ENCODE peak calls at places on chromosomes 11 and 22, in seven cellular contexts. A, H, U, V, L, M and R are unnamed samples. For H3K4me1, the result is how much of the 10 kb centered on the place peaks cover.

GRCh38 chr11:100562102-100562501 is 125.0 kb upstream of the ARHGAP42 start:
- DNase-seq in M (no peak), V (no peak), H (no peak), U (no peak), A (no peak), L (no peak), R (no peak)

GRCh38 chr11:134558916-134559616 is 147.0 kb upstream of the B3GAT1 start:
- DNase-seq in L (no peak), A (no peak), V (peak), M (no peak), U (no peak), H (no peak), R (no peak)

GRCh38 chr11:44229664-44230063 is 80.3 kb downstream of the ALX4 start:
- DNase-seq in V (no peak), U (no peak), A (no peak), H (no peak), M (no peak), L (no peak), R (no peak)

GRCh38 chr22:40714514-40714966 is 35.3 kb downstream of the MCHR1 start:
- DNase-seq in U (peak), H (no peak), A (no peak), V (no peak), M (no peak), L (no peak), R (no peak)

GRCh38 chr11:65301491-65302329 is 13.0 kb upstream of the CDC42EP2 start:
- DNase-seq in H (no peak), V (peak), A (peak), L (no peak), M (no peak), U (no peak), R (no peak)

GRCh38 chr11:47499614-47500013 is 50.7 kb upstream of the RAPSN start:
- DNase-seq in A (no peak), L (no peak), M (no peak), H (no peak), V (no peak), U (no peak), R (no peak)

GRCh38 chr11:65766535-65766934 is 14.2 kb downstream of the AP5B1 start:
- DNase-seq in L (no peak), M (no peak), A (no peak), U (no peak), V (no peak), H (no peak), R (no peak)

GRCh38 chr11:10289765-10290420 is 4.1 kb downstream of the SBF2 start:
- DNase-seq in L (no peak), H (no peak), A (no peak), V (no peak), M (no peak), U (no peak), R (no peak)

GRCh38 chr11:65298655-65299179 is 15.9 kb upstream of the CDC42EP2 start:
- DNase-seq in A (no peak), M (no peak), H (no peak), U (no peak), L (no peak), V (no peak), R (no peak)

GRCh38 chr22:43841742-43842141 is 20.6 kb downstream of the SULT4A1 start:
- DNase-seq in L (no peak), U (no peak), V (no peak), A (no peak), M (no peak), H (no peak), R (no peak)

GRCh38 chr11:125451400-125452124 is 44.5 kb downstream of the FEZ1 start:
- DNase-seq in M (no peak), V (peak), L (no peak), H (no peak), U (no peak), A (peak), R (peak)

DNA sequence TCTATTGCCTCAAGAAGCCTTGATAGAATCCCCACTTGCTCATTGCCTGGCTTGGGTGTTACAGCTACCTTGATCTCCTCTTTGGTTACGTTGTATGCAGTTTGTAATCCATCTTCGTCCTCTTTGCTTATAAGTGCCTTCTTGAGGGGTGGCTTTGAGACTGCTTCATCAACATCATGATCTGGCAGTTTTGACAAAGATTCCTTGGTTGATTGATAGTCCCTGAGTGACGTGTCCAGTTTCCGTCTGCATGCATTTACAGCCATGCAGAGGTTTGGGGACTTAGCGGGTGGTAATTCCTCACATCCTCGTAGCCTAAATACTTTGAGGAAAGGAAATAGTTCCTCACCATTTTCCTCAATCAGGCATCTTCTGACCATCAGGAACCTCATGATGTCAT is 23.1 kb downstream of the NEU3 start:
- DNase-seq in M (no peak), V (no peak), A (no peak), U (no peak), H (no peak), L (no peak), R (no peak)
- TF ChIP-seq YY1 in M (no peak), V (no peak), A (no peak), U (no peak), H (no peak), L (no peak), R (no peak)

GRCh38 chr11:35112846-35113105 is 26.2 kb upstream of the CD44 start:
- DNase-seq in U (no peak), L (no peak), M (no peak), H (no peak), A (no peak), V (no peak), R (no peak)

GRCh38 chr11:35109827-35110226 is 29.1 kb upstream of the CD44 start:
- DNase-seq in U (no peak), V (no peak), M (no peak), H (no peak), A (no peak), L (no peak), R (no peak)

GRCh38 chr11:35111171-35112055 is 27.6 kb upstream of the CD44 start:
- DNase-seq in H (no peak), U (no peak), L (no peak), A (peak), M (no peak), V (no peak), R (no peak)

GRCh38 chr11:35114901-35115687 is 23.9 kb upstream of the CD44 start:
- DNase-seq in A (no peak), L (no peak), M (no peak), V (no peak), U (no peak), H (no peak), R (no peak)

DNA sequence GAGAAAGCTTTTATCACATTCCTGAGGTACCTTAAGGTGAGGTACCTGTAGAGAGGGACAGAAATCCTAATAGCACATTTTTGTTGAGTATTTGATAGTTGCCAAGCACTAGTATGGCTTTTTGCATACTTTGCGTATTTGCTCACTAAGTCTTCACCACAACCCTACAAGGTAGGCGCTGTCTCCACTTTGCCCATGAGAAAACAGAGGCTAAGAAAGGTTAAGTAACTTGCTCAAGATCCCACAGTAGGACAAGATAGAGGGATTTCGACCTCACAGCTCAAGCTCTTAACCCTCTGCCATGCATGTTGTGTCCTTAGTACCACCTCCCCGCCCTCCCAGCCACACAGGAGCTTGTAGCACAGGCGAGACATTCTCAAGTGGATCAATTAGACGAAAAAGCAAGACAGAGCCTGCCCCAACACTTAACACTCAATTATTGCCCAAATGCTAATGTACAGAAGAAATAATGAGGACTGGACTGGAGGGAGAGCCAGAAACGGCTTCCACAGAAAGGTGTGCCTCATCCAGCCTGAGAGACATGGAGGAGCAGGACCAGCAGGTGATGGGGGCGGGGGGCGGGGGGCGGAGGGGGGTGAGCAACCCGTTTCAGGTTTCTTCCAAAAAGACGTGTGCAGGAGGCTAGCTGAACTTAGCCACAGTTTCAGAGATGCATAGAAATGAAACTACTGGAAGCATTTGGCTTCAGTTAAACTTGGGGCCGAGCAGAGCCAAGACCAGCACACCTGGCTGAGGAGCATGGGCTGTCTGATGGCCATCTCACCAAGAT is 26.7 kb upstream of the CD44 start:
- DNase-seq in H (no peak), A (no peak), U (no peak), L (no peak), M (no peak), V (no peak), R (no peak)
- H3K4me1 ChIP-seq in H (under half), A (under half), U (under half), L (under half), M (under half), V (under half), R (under half)

DNA sequence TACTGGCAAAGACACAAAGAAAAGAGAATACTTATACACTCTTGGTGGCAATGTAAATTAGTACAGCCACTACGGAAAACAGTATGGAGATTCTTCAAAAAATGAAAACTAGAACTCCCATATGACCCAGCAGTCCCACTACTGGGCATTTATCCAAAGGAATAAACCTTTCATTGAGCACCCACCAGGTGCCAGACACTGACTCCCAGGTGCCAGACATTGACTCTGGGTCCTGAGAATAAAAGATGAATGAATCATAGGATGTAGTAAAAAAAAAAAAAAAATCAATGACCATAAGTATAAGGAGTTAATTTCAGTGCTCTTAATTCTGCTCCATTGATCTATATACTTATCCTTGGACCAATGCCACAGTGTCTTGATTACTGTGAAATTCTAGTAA is 28.2 kb downstream of the HEPHL1 start:
- DNase-seq in L (no peak), U (no peak), A (no peak), M (no peak), H (no peak), V (no peak), R (no peak)
- TF ChIP-seq YY1 in L (no peak), U (no peak), A (no peak), M (no peak), H (no peak), V (no peak), R (no peak)

GRCh38 chr11:67611704-67612587 is 5.2 kb downstream of the NDUFV1 start:
- DNase-seq in U (no peak), L (no peak), H (no peak), V (no peak), M (no peak), A (no peak), R (no peak)

GRCh38 chr11:67613960-67614715 is 7.4 kb downstream of the NDUFV1 start:
- DNase-seq in V (peak), U (no peak), M (no peak), A (peak), L (peak), H (peak), R (no peak)

GRCh38 chr11:67614730-67615454 is 8.2 kb downstream of the NDUFV1 start:
- DNase-seq in A (no peak), U (no peak), M (no peak), H (no peak), V (no peak), L (no peak), R (no peak)

GRCh38 chr11:67612751-67613150 is 6.0 kb downstream of the NDUFV1 start:
- DNase-seq in M (no peak), L (no peak), H (no peak), A (no peak), V (no peak), U (no peak), R (no peak)

GRCh38 chr11:67613313-67613959 is 6.7 kb downstream of the NDUFV1 start:
- DNase-seq in H (no peak), L (no peak), U (no peak), A (no peak), V (no peak), M (no peak), R (no peak)
- H3K4me1 ChIP-seq in H (under half), L (under half), U (under half), A (half or more), V (under half), M (under half), R (under half)

GRCh38 chr11:111676878-111677585 is 74.8 kb downstream of the SIK2 start:
- DNase-seq in L (no peak), H (peak), A (no peak), U (no peak), V (no peak), M (no peak), R (no peak)
- TF ChIP-seq YY1 in L (no peak), H (no peak), A (no peak), U (no peak), V (no peak), M (no peak), R (no peak)